ENCODE peak calls at places on chromosomes 7 and 10, in nine cellular contexts. T is posterior vena cava; K is NCI-H82; S is T follicular helper cell; B is activated effector memory CD4-positive, alpha-beta T cell treated with Interleukin-2 at 50 U/mL for 16 hours; J is renal cortical epithelial cell; P is fibroblast of pulmonary artery; D is NCI-H446; X is bronchial epithelial cell. F is an unnamed sample.

GRCh38 chr7:157033483-157034473 is 23.3 kb upstream of the MNX1 start:
- DNase-seq in T (peak; percentile 26), K (no peak), S (no peak), B (no peak), J (no peak), P (no peak), D (no peak), X (no peak), F (no peak)

GRCh38 chr10:93616844-93617360 is 4.6 kb downstream of the PDE6C start:
- DNase-seq in T (no peak), K (peak; percentile 84), S (no peak), B (no peak), J (no peak), P (no peak), D (no peak), X (no peak), F (no peak)

GRCh38 chr10:100446130-100446761 is 16.6 kb upstream of the WNT8B start:
- DNase-seq in T (no peak), K (no peak), S (no peak), B (no peak), J (no peak), P (no peak), D (no peak), X (no peak), F (peak; percentile 4)

GRCh38 chr10:72954596-72955569 is at the start of gene PLA2G12B:
- DNase-seq in T (no peak), K (peak; percentile 97), S (no peak), B (no peak), J (peak; percentile 17), P (no peak), D (peak; percentile 17), X (no peak), F (no peak)

GRCh38 chr7:151437163-151437553 is 2.8 kb downstream of the CRYGN start:
- DNase-seq in T (no peak), K (no peak), S (no peak), B (no peak), J (no peak), P (no peak), D (no peak), X (no peak), F (no peak)

GRCh38 chr10:15546606-15547005 is 173.1 kb downstream of the ITGA8 start:
- DNase-seq in T (no peak), K (no peak), S (no peak), B (no peak), J (no peak), P (no peak), D (no peak), X (no peak), F (no peak)

GRCh38 chr7:39911167-39911566 is 38.9 kb upstream of the CDK13 start:
- DNase-seq in T (no peak), K (no peak), S (no peak), B (no peak), J (no peak), P (no peak), D (no peak), X (no peak), F (no peak)

GRCh38 chr10:120279196-120279595 is 177.8 kb upstream of the PLPP4 start:
- DNase-seq in T (no peak), K (no peak), S (no peak), B (no peak), J (no peak), P (no peak), D (no peak), X (no peak), F (no peak)

GRCh38 chr10:110354322-110354766 is 49.6 kb upstream of the SMNDC1 start:
- DNase-seq in T (peak; percentile 93), K (peak; percentile 87), S (peak; percentile 67), B (peak; percentile 67), J (peak; percentile 81), P (peak; percentile 85), D (peak; percentile 84), X (peak; percentile 80), F (peak; percentile 84)

GRCh38 chr7:27745064-27745583 is 5.2 kb downstream of the TAX1BP1 start:
- DNase-seq in T (no peak), K (peak; percentile 72), S (no peak), B (no peak), J (peak; percentile 81), P (peak; percentile 94), D (peak; percentile 28), X (peak; percentile 53), F (no peak)

GRCh38 chr10:133043541-133044225 is 44.0 kb upstream of the ADGRA1 start:
- DNase-seq in T (no peak), K (no peak), S (no peak), B (no peak), J (no peak), P (no peak), D (no peak), X (no peak), F (no peak)

GRCh38 chr7:124246262-124246863 is 213.5 kb upstream of the TMEM229A start:
- DNase-seq in T (no peak), K (no peak), S (no peak), B (no peak), J (peak; percentile 3), P (peak; percentile 0), D (no peak), X (peak; percentile 97), F (no peak)

GRCh38 chr7:50663396-50664102 is 98.3 kb upstream of the DDC start:
- DNase-seq in T (peak; percentile 62), K (peak; percentile 23), S (no peak), B (no peak), J (no peak), P (no peak), D (no peak), X (peak; percentile 88), F (no peak)

GRCh38 chr10:13775786-13776780 is 189.3 kb downstream of the PRPF18 start:
- DNase-seq in T (no peak), K (no peak), S (no peak), B (no peak), J (peak; percentile 52), P (peak; percentile 91), D (no peak), X (peak; percentile 87), F (no peak)

GRCh38 chr10:119896061-119896655 is 3.6 kb downstream of the SEC23IP start:
- DNase-seq in T (no peak), K (no peak), S (no peak), B (no peak), J (peak; percentile 86), P (peak; percentile 91), D (no peak), X (peak; percentile 95), F (no peak)

GRCh38 chr10:38070501-38070900 is 23.6 kb upstream of the ZNF37A start:
- DNase-seq in T (no peak), K (no peak), S (no peak), B (no peak), J (no peak), P (no peak), D (no peak), X (no peak), F (no peak)

GRCh38 chr7:100884741-100885439 is 4.6 kb downstream of the UFSP1 start:
- DNase-seq in T (no peak), K (no peak), S (peak; percentile 34), B (no peak), J (no peak), P (no peak), D (no peak), X (no peak), F (peak; percentile 50)

GRCh38 chr10:106682175-106682574 is 482.3 kb downstream of the SORCS1 start:
- DNase-seq in T (no peak), K (no peak), S (no peak), B (no peak), J (no peak), P (peak; percentile 8), D (no peak), X (peak; percentile 3), F (no peak)

GRCh38 chr7:6654842-6655610 is 17.9 kb downstream of the ZNF316 start:
- DNase-seq in T (peak; percentile 66), K (no peak), S (no peak), B (no peak), J (no peak), P (no peak), D (no peak), X (no peak), F (no peak)